ENCODE peak calls at places on chromosomes 4 and X, in five cellular contexts. Z is cardiac muscle cell, N is GM03348, R is hepatic stellate cell, M is NCI-H1092 treated with DMSO at 0.1 percent for 48 hours. D is an unnamed sample.

GRCh38 chrX:151153086-151153485 is 23.3 kb upstream of the GPR50 start:
- DNase-seq in Z (peak), N (peak), R (no peak), M (peak), D (no peak)

GRCh38 chrX:76148753-76149152 is 24.1 kb upstream of the PBDC1 start:
- DNase-seq in Z (peak), N (no peak), R (no peak), M (peak), D (peak)

GRCh38 chrX:75603833-75604232 is 81.0 kb upstream of the ZDHHC15 start:
- DNase-seq in Z (peak), N (peak), R (peak), M (peak), D (no peak)

GRCh38 chrX:40061871-40062524 is 35.8 kb downstream of the BCOR start:
- DNase-seq in Z (no peak), N (no peak), R (no peak), M (no peak), D (no peak)

GRCh38 chr4:55426518-55426917 is 30.8 kb downstream of the TMEM165 start:
- DNase-seq in Z (peak), N (no peak), R (no peak), M (no peak), D (no peak)

GRCh38 chr4:41611881-41612871 is 74.2 kb downstream of the LIMCH1 start:
- DNase-seq in Z (peak), N (peak), R (no peak), M (no peak), D (no peak)

GRCh38 chrX:129523076-129524055 is at the start of gene SMARCA1:
- DNase-seq in Z (peak), N (peak), R (peak), M (peak), D (peak)

GRCh38 chr4:5926601-5927000 is 33.7 kb upstream of the CRMP1 start:
- DNase-seq in Z (no peak), N (no peak), R (no peak), M (no peak), D (no peak)

D was measured in osteoblast.